ENCODE peak calls at places on chromosomes 6 and 20, in eight cellular contexts. A, Z, I, S, F, K, M and W are unnamed samples.

GRCh38 chr6:34176261-34177031 is 30.6 kb upstream of the GRM4 start:
- DNase-seq in A (no peak), Z (no peak), I (no peak), S (no peak), F (no peak), K (no peak), M (no peak), W (no peak)

GRCh38 chr6:4130357-4130987 is 4.9 kb downstream of the ECI2 start:
- DNase-seq in A (no peak), Z (no peak), I (peak; percentile 75), S (no peak), F (peak; percentile 88), K (no peak), M (peak; percentile 59), W (no peak)

GRCh38 chr6:38034269-38034914 is 214.9 kb downstream of the ZFAND3 start:
- DNase-seq in A (no peak), Z (peak; percentile 83), I (no peak), S (peak; percentile 23), F (no peak), K (peak; percentile 35), M (no peak), W (peak; percentile 34)

GRCh38 chr6:41780623-41781301 is at the start of gene PRICKLE4:
- DNase-seq in A (peak; percentile 66), Z (no peak), I (peak; percentile 88), S (no peak), F (peak; percentile 77), K (peak; percentile 29), M (peak; percentile 73), W (no peak)

GRCh38 chr6:158033751-158034702 is 52.4 kb downstream of the SYNJ2 start:
- DNase-seq in A (no peak), Z (no peak), I (peak; percentile 76), S (no peak), F (peak; percentile 71), K (peak; percentile 84), M (no peak), W (no peak)

GRCh38 chr20:21554985-21555384 is 41.1 kb upstream of the NKX2-2 start:
- DNase-seq in A (no peak), Z (no peak), I (no peak), S (no peak), F (no peak), K (no peak), M (no peak), W (no peak)

GRCh38 chr6:106972500-106972899 is 2.0 kb downstream of the CD24 start:
- DNase-seq in A (no peak), Z (no peak), I (no peak), S (no peak), F (no peak), K (peak; percentile 4), M (no peak), W (no peak)

GRCh38 chr6:151325075-151326050 is 66.0 kb downstream of the ZBTB2 start:
- DNase-seq in A (peak; percentile 38), Z (peak; percentile 87), I (peak; percentile 62), S (peak; percentile 78), F (peak; percentile 75), K (peak; percentile 84), M (peak; percentile 27), W (no peak)

GRCh38 chr6:21610376-21610775 is 16.8 kb downstream of the SOX4 start:
- DNase-seq in A (no peak), Z (no peak), I (no peak), S (no peak), F (no peak), K (no peak), M (no peak), W (no peak)

GRCh38 chr6:26743157-26743821 is 83.7 kb upstream of the ZNF322 start:
- DNase-seq in A (no peak), Z (peak; percentile 38), I (no peak), S (peak; percentile 76), F (no peak), K (peak; percentile 83), M (no peak), W (no peak)

GRCh38 chr6:43308101-43308989 is at the start of gene CRIP3:
- DNase-seq in A (peak; percentile 56), Z (peak; percentile 19), I (peak; percentile 82), S (no peak), F (peak; percentile 75), K (peak; percentile 54), M (peak; percentile 11), W (no peak)

GRCh38 chr6:150741633-150742200 is 123.8 kb upstream of the MTHFD1L start:
- DNase-seq in A (peak; percentile 25), Z (no peak), I (no peak), S (peak; percentile 23), F (no peak), K (peak; percentile 5), M (no peak), W (no peak)

GRCh38 chr20:36830791-36831691 is 44.9 kb upstream of the TLDC2 start:
- DNase-seq in A (peak; percentile 78), Z (peak; percentile 79), I (no peak), S (no peak), F (no peak), K (no peak), M (no peak), W (no peak)

GRCh38 chr20:33850159-33850558 is 39.0 kb downstream of the CHMP4B start:
- DNase-seq in A (no peak), Z (no peak), I (no peak), S (no peak), F (no peak), K (no peak), M (no peak), W (no peak)

GRCh38 chr20:59985864-59986263 is 27.6 kb downstream of the CDH26 start:
- DNase-seq in A (no peak), Z (no peak), I (no peak), S (no peak), F (no peak), K (no peak), M (no peak), W (no peak)
- TF ChIP-seq CTCF in A (no peak), Z (no peak), I (no peak), S (no peak), F (no peak), K (no peak), M (no peak), W (no peak)

GRCh38 chr20:59627298-59627697 is 23.0 kb downstream of the PHACTR3 start:
- DNase-seq in A (no peak), Z (no peak), I (no peak), S (no peak), F (no peak), K (no peak), M (no peak), W (no peak)

GRCh38 chr20:59630526-59630925 is 26.2 kb downstream of the PHACTR3 start:
- DNase-seq in A (no peak), Z (no peak), I (no peak), S (no peak), F (no peak), K (no peak), M (no peak), W (no peak)

GRCh38 chr20:59631751-59632380 is 27.5 kb downstream of the PHACTR3 start:
- DNase-seq in A (no peak), Z (no peak), I (no peak), S (no peak), F (no peak), K (no peak), M (no peak), W (no peak)

GRCh38 chr20:59628171-59628570 is 23.8 kb downstream of the PHACTR3 start:
- DNase-seq in A (no peak), Z (no peak), I (no peak), S (no peak), F (no peak), K (no peak), M (no peak), W (no peak)

GRCh38 chr20:59629141-59630045 is 25.1 kb downstream of the PHACTR3 start:
- DNase-seq in A (no peak), Z (no peak), I (no peak), S (no peak), F (no peak), K (no peak), M (no peak), W (no peak)
- H3K27ac ChIP-seq in A (no peak overlapping the region), Z (no peak overlapping the region), I (no peak overlapping the region), S (no peak overlapping the region), F (no peak overlapping the region), K (no peak overlapping the region), M (no peak overlapping the region), W (no peak overlapping the region)

GRCh38 chr6:45951291-45951690 is 64.4 kb downstream of the CLIC5 start:
- DNase-seq in A (no peak), Z (no peak), I (no peak), S (no peak), F (no peak), K (no peak), M (no peak), W (no peak)

GRCh38 chr6:45955597-45955996 is 60.1 kb downstream of the CLIC5 start:
- DNase-seq in A (no peak), Z (no peak), I (no peak), S (no peak), F (no peak), K (no peak), M (no peak), W (no peak)

GRCh38 chr6:45949256-45949655 is 66.4 kb downstream of the CLIC5 start:
- DNase-seq in A (no peak), Z (no peak), I (no peak), S (no peak), F (no peak), K (no peak), M (no peak), W (no peak)

GRCh38 chr6:45952546-45952945 is 63.1 kb downstream of the CLIC5 start:
- DNase-seq in A (no peak), Z (no peak), I (no peak), S (no peak), F (no peak), K (no peak), M (no peak), W (no peak)

GRCh38 chr6:45951771-45952529 is 63.7 kb downstream of the CLIC5 start:
- DNase-seq in A (no peak), Z (no peak), I (no peak), S (no peak), F (no peak), K (no peak), M (no peak), W (no peak)
- H3K4me3 ChIP-seq in A (no peak overlapping the region), Z (no peak overlapping the region), I (no peak overlapping the region), S (no peak overlapping the region), F (no peak overlapping the region), K (no peak overlapping the region), M (no peak overlapping the region), W (no peak overlapping the region)

DNA sequence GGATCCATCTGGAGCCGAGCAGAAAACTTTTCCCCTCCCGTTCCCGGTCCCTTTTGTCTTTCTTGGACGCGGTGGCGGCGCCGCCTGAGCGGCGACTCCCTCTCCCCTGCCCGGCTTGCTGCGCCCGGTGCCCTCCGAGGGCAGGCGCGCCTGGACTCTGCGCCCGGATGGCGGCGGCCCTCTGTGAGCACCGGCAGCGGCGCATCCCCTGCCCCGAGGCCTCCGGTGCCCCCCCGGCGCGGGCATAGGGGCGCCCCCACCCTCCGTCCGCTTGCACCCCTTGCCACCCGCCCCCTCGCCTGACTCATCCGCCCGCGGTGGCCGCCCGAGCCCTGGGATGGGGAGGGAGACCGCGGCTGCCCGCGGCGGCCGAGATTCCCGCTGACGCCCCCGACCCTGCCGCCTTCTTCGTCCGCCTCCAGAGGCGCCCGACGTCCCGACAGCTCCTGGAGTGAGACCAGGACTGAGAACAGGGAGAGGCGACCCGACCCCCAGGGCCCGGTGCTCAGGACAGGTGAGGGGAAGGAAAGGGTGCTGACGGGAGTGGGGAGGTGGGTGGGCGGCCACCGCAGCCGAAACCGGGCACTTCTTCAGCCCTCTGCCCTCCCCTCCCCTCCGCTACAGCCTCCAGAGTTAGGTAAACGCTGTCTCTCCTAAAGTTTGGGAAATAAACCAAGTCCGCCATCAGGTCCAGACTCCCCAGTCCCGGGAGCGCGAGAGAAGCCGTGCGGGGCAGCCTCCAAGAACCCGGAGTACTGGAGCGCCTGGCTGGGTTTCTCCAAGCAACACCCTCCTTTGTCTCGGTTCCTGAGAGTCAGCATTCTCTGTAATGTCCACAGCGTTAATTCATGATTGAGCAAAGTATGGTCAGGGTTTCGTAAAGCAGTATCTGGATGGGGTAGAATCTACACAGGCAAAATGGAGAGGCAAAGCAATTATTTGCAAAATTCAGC is at the start of gene TMEM200A:
- DNase-seq in A (no peak), Z (peak; percentile 79), I (no peak), S (no peak), F (peak; percentile 66), K (no peak), M (no peak), W (no peak)
- TF ChIP-seq CTCF in A (no peak), Z (peak; percentile 34), I (no peak), S (no peak), F (no peak), K (no peak), M (no peak), W (peak; percentile 36)